ENCODE peak calls at places on chromosomes 13 and 19, in seven cellular contexts. C, D, N, K, U, H and T are unnamed samples.

GRCh38 chr13:76826527-76826926 is 59.7 kb downstream of the KCTD12 start:
- DNase-seq in C (no peak), D (no peak), N (peak), K (no peak), U (no peak), H (no peak), T (no peak)

GRCh38 chr13:73754727-73755292 is 379.4 kb downstream of the KLF12 start:
- DNase-seq in C (peak), D (no peak), N (peak), K (no peak), U (peak), H (peak), T (peak)

GRCh38 chr13:111270765-111271164 is 49.7 kb upstream of the TEX29 start:
- DNase-seq in C (no peak), D (no peak), N (no peak), K (no peak), U (peak), H (no peak), T (no peak)

GRCh38 chr19:8487137-8487851 is 15.1 kb downstream of the PRAM1 start:
- DNase-seq in C (no peak), D (no peak), N (peak), K (peak), U (no peak), H (peak), T (peak)

GRCh38 chr19:1147934-1148549 is 26.0 kb downstream of the SBNO2 start:
- DNase-seq in C (no peak), D (no peak), N (no peak), K (no peak), U (no peak), H (no peak), T (no peak)

GRCh38 chr13:35814573-35814972 is 316.6 kb downstream of the DCLK1 start:
- DNase-seq in C (no peak), D (no peak), N (no peak), K (no peak), U (no peak), H (no peak), T (no peak)

GRCh38 chr19:45380107-45380506 is 9.7 kb upstream of the ERCC2 start:
- DNase-seq in C (no peak), D (no peak), N (no peak), K (no peak), U (no peak), H (no peak), T (no peak)

GRCh38 chr13:79901336-79901735 is 420.4 kb downstream of the NDFIP2 start:
- DNase-seq in C (no peak), D (no peak), N (peak), K (peak), U (peak), H (no peak), T (peak)